ENCODE peak calls at places on chromosomes 7 and 10, in nine cellular contexts. One of them, this sample, is unnamed.

GRCh38 chr10:108901766-108902365 is 1021.4 kb downstream of the XPNPEP1 start:
- DNase-seq in AG10803: no peak
- DNase-seq in stimulated activated CD4-positive, alpha-beta T cell treated with anti-CD3 and anti-CD28 coated beads, Interleukin-4, amount 100 ng/mL, for 4 hours: no peak
- DNase-seq in EH: peak; percentile 30
- DNase-seq in left colon: no peak
- DNase-seq in Daoy: no peak
- DNase-seq in pons: no peak
- DNase-seq in iPS-NIHi11: no peak
- DNase-seq in fibroblast of pulmonary artery: no peak
- DNase-seq in this sample: no peak

GRCh38 chr7:122310119-122311021 is 5.8 kb upstream of the FEZF1 start:
- DNase-seq in fibroblast of pulmonary artery: peak; percentile 33
- DNase-seq in AG10803: peak; percentile 5
- DNase-seq in Daoy: peak; percentile 61
- DNase-seq in iPS-NIHi11: peak; percentile 65
- DNase-seq in EH: peak; percentile 7
- DNase-seq in pons: no peak
- DNase-seq in left colon: no peak
- DNase-seq in stimulated activated CD4-positive, alpha-beta T cell treated with anti-CD3 and anti-CD28 coated beads, Interleukin-4, amount 100 ng/mL, for 4 hours: no peak
- DNase-seq in this sample: no peak

GRCh38 chr7:39219869-39220268 is 242.2 kb downstream of the POU6F2 start:
- DNase-seq in left colon: no peak
- DNase-seq in AG10803: no peak
- DNase-seq in iPS-NIHi11: no peak
- DNase-seq in EH: no peak
- DNase-seq in stimulated activated CD4-positive, alpha-beta T cell treated with anti-CD3 and anti-CD28 coated beads, Interleukin-4, amount 100 ng/mL, for 4 hours: no peak
- DNase-seq in fibroblast of pulmonary artery: no peak
- DNase-seq in Daoy: no peak
- DNase-seq in pons: no peak
- DNase-seq in this sample: no peak

GRCh38 chr10:4515711-4516110 is 310.3 kb upstream of the AKR1E2 start:
- DNase-seq in left colon: no peak
- DNase-seq in Daoy: no peak
- DNase-seq in pons: no peak
- DNase-seq in fibroblast of pulmonary artery: no peak
- DNase-seq in iPS-NIHi11: no peak
- DNase-seq in EH: no peak
- DNase-seq in stimulated activated CD4-positive, alpha-beta T cell treated with anti-CD3 and anti-CD28 coated beads, Interleukin-4, amount 100 ng/mL, for 4 hours: no peak
- DNase-seq in AG10803: no peak
- DNase-seq in this sample: no peak

GRCh38 chr10:73940634-73941221 is 29.8 kb downstream of the PLAU start:
- DNase-seq in stimulated activated CD4-positive, alpha-beta T cell treated with anti-CD3 and anti-CD28 coated beads, Interleukin-4, amount 100 ng/mL, for 4 hours: peak; percentile 83
- DNase-seq in left colon: peak; percentile 69
- DNase-seq in Daoy: peak; percentile 79
- DNase-seq in fibroblast of pulmonary artery: peak; percentile 75
- DNase-seq in iPS-NIHi11: peak; percentile 96
- DNase-seq in pons: peak; percentile 43
- DNase-seq in AG10803: peak; percentile 65
- DNase-seq in EH: peak; percentile 75
- DNase-seq in this sample: peak; percentile 76

GRCh38 chr10:26550774-26551526 is 112.8 kb downstream of the APBB1IP start:
- DNase-seq in stimulated activated CD4-positive, alpha-beta T cell treated with anti-CD3 and anti-CD28 coated beads, Interleukin-4, amount 100 ng/mL, for 4 hours: no peak
- DNase-seq in EH: no peak
- DNase-seq in left colon: no peak
- DNase-seq in pons: no peak
- DNase-seq in fibroblast of pulmonary artery: no peak
- DNase-seq in Daoy: peak; percentile 10
- DNase-seq in iPS-NIHi11: peak; percentile 48
- DNase-seq in AG10803: no peak
- DNase-seq in this sample: no peak

GRCh38 chr7:107164092-107164491 is 4.7 kb upstream of the HBP1 start:
- DNase-seq in Daoy: no peak
- DNase-seq in EH: peak; percentile 18
- DNase-seq in AG10803: no peak
- DNase-seq in iPS-NIHi11: no peak
- DNase-seq in left colon: no peak
- DNase-seq in pons: no peak
- DNase-seq in fibroblast of pulmonary artery: peak; percentile 31
- DNase-seq in stimulated activated CD4-positive, alpha-beta T cell treated with anti-CD3 and anti-CD28 coated beads, Interleukin-4, amount 100 ng/mL, for 4 hours: no peak
- DNase-seq in this sample: no peak

GRCh38 chr10:14192746-14193145 is 138.0 kb downstream of the FRMD4A start:
- DNase-seq in iPS-NIHi11: no peak
- DNase-seq in AG10803: no peak
- DNase-seq in left colon: no peak
- DNase-seq in pons: no peak
- DNase-seq in Daoy: no peak
- DNase-seq in fibroblast of pulmonary artery: no peak
- DNase-seq in stimulated activated CD4-positive, alpha-beta T cell treated with anti-CD3 and anti-CD28 coated beads, Interleukin-4, amount 100 ng/mL, for 4 hours: no peak
- DNase-seq in EH: no peak
- DNase-seq in this sample: no peak